ENCODE peak calls at places on chromosomes 4 and X, in six cellular contexts. U, R, Z, Y, S and W are unnamed samples.

GRCh38 chr4:112509243-112510190 is 6.5 kb downstream of the NEUROG2 start:
- DNase-seq in R (no peak), Z (no peak), Y (peak), U (no peak), S (no peak), W (no peak)

GRCh38 chr4:69025191-69025998 is 70.9 kb upstream of the UGT2B7 start:
- DNase-seq in Z (no peak), U (no peak), Y (peak), S (peak), R (peak), W (no peak)

GRCh38 chr4:137955615-137956014 is 286.5 kb downstream of the SLC7A11 start:
- DNase-seq in U (no peak), R (no peak), Z (no peak), Y (no peak), S (no peak), W (no peak)

GRCh38 chrX:119686087-119686639 is 6.8 kb downstream of the SEPTIN6 start:
- DNase-seq in Z (no peak), R (no peak), S (no peak), Y (peak), U (no peak), W (peak)

GRCh38 chr4:147085796-147086195 is 140.1 kb upstream of the TTC29 start:
- DNase-seq in Y (no peak), R (no peak), U (no peak), Z (no peak), S (no peak), W (no peak)

GRCh38 chr4:20493761-20494353 is 206.4 kb upstream of the PACRGL start:
- DNase-seq in Z (no peak), Y (no peak), U (no peak), S (no peak), R (no peak), W (no peak)

GRCh38 chr4:94389595-94390290 is 47.1 kb upstream of the HPGDS start:
- DNase-seq in U (no peak), R (no peak), Z (no peak), S (no peak), Y (no peak), W (no peak)

GRCh38 chrX:23845316-23845932 is 62.3 kb downstream of the APOO start:
- DNase-seq in S (no peak), Y (no peak), Z (no peak), U (no peak), R (peak), W (no peak)

GRCh38 chr4:101411926-101412325 is 64.6 kb upstream of the PPP3CA start:
- DNase-seq in Y (no peak), U (no peak), S (no peak), R (no peak), Z (no peak), W (no peak)

GRCh38 chr4:7841071-7841470 is 98.6 kb downstream of the AFAP1 start:
- DNase-seq in R (no peak), Z (no peak), Y (no peak), S (no peak), U (no peak), W (no peak)

GRCh38 chr4:119559044-119559647 is 69.5 kb downstream of the PDE5A start:
- DNase-seq in Z (peak), R (no peak), S (no peak), Y (no peak), U (no peak), W (no peak)
- TF ChIP-seq CTCF in Z (peak), R (peak), S (peak), Y (peak), U (peak), W (no peak)

DNA sequence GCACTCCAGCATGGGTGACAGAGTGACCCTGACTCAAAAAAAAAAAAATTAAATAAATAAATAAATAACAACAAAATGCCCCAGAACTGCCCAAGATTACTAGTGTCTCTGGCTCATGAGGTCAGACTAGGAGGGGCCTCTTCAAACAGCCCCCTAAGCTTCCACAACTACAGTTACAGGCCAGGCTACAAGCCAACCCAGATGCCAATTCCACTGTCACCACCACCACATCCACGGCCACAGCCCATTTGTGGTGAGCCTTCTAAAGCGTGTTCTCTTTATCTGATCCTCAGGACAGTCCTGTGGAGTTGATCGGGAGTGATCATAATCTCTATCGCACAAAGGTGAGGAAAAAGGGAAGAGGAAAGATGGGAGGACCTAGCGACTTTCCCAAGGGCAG is 36.6 kb downstream of the IGFBP7 start:
- DNase-seq in U (no peak), R (no peak), Y (no peak), S (no peak), Z (no peak), W (no peak)
- TF ChIP-seq CTCF in U (no peak), R (no peak), Y (no peak), S (no peak), Z (no peak), W (no peak)

GRCh38 chr4:140611854-140612253 is 43.1 kb upstream of the UCP1 start:
- DNase-seq in R (no peak), U (no peak), Z (no peak), Y (no peak), S (no peak), W (no peak)

GRCh38 chr4:140604544-140604943 is 35.8 kb upstream of the UCP1 start:
- DNase-seq in Z (no peak), Y (no peak), S (no peak), R (no peak), U (no peak), W (no peak)

GRCh38 chr4:140609548-140610425 is 41.0 kb upstream of the UCP1 start:
- DNase-seq in S (no peak), Z (peak), Y (no peak), U (no peak), R (no peak), W (no peak)

GRCh38 chr4:140612356-140612755 is 43.6 kb upstream of the UCP1 start:
- DNase-seq in U (no peak), R (no peak), Z (no peak), S (no peak), Y (no peak), W (no peak)

DNA sequence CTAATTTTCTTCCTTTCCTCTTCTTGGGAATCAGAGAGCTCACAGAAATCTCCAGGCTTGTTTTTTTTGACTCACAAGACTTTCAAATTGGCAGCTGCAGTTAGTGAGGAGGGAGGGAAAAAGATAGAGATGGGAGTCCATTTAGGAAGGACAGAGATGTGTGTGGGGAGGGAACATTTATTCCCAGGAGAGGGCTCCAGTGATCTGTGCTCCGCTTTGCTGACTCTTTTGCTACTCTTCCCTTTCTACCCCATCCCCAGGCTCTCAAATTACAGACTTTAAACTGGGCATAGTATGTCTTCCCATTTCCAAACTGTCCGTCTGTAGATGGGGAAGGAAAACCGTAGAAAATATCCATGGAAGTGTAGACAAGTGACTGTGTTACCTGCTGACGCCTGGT is 39.1 kb upstream of the UCP1 start:
- DNase-seq in Z (no peak), Y (no peak), U (no peak), R (no peak), S (no peak), W (no peak)
- TF ChIP-seq CTCF in Z (no peak), Y (no peak), U (no peak), R (no peak), S (no peak), W (no peak)

GRCh38 chr4:80070880-80071620 is 2.0 kb downstream of the ANTXR2 start:
- DNase-seq in Z (no peak), R (no peak), U (no peak), S (no peak), Y (no peak), W (no peak)

GRCh38 chr4:80073362-80074008 is 456 bp upstream of the ANTXR2 start:
- DNase-seq in S (no peak), Y (no peak), U (no peak), R (no peak), Z (no peak), W (no peak)

GRCh38 chr4:80071643-80072606 is 1.1 kb downstream of the ANTXR2 start:
- DNase-seq in S (peak), U (peak), Y (peak), Z (no peak), R (peak), W (peak)

GRCh38 chr4:80074059-80074458 is 1.0 kb upstream of the ANTXR2 start:
- DNase-seq in S (no peak), R (no peak), Y (no peak), U (no peak), Z (no peak), W (no peak)

DNA sequence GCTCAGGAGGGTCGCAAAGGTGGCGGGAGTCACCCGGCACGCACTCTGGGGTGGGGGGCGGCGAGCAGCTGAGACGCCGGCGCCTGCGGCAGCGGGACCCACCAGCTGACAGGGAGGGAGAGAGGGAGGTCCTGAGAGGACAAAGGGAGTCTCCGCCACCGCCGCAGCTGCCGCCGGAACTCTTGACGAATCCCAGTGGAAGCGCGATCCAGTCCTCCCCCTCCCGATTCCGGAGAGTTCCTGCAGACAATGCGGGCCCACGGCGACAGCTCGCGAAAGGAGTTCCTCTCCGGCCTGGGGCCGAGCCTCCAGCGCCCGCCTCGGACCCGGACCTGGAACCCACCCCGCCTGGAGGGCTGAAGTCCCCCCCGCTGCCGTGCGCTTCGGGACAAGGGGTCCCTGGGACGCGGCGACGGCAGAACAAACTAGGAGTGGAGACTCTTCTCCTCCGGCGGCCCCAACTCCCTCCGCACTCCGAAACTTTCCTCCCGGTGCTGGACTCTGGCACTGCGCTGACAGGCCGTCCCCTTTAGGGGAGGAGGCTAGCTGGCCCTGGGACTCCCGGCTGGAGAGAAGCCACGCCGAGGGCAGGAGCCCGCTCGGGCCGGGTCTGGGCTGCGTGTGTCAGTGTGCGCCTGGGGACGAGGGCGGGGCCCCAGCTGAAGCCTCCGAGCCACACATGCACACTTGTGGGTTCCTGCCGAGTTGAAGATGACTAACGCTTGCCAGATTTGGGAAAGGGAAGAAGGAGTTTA is at the start of gene ANTXR2:
- DNase-seq in Z (peak), R (peak), Y (peak), S (peak), U (peak), W (peak)
- TF ChIP-seq CTCF in Z (no peak), R (no peak), Y (no peak), S (no peak), U (no peak), W (no peak)

GRCh38 chr4:174523003-174523693 is 860 bp upstream of the HPGD start:
- DNase-seq in R (peak), U (no peak), Z (no peak), S (no peak), Y (no peak), W (no peak)

GRCh38 chr4:174524242-174524641 is 2.0 kb upstream of the HPGD start:
- DNase-seq in S (no peak), Y (no peak), U (no peak), Z (no peak), R (peak), W (no peak)

GRCh38 chr4:174521800-174522182 is 497 bp downstream of the HPGD start:
- DNase-seq in S (peak), U (no peak), Y (no peak), Z (no peak), R (peak), W (no peak)

GRCh38 chr4:174520655-174521054 is 1.6 kb downstream of the HPGD start:
- DNase-seq in Y (no peak), U (no peak), R (no peak), S (no peak), Z (no peak), W (no peak)

GRCh38 chr4:174522183-174523002 is at the start of gene HPGD:
- DNase-seq in Y (peak), U (peak), Z (no peak), R (peak), S (peak), W (peak)
- TF ChIP-seq CTCF in Y (no peak), U (no peak), Z (no peak), R (no peak), S (no peak), W (no peak)

GRCh38 chr4:57110635-57111546 is 706 bp upstream of the IGFBP7 start:
- DNase-seq in Y (no peak), U (peak), Z (no peak), S (peak), R (peak), W (no peak)

GRCh38 chr4:57113870-57114269 is 3.7 kb upstream of the IGFBP7 start:
- DNase-seq in Z (no peak), R (no peak), U (no peak), S (no peak), Y (no peak), W (no peak)

GRCh38 chr4:57109847-57110634 is at the start of gene IGFBP7:
- DNase-seq in U (peak), Y (peak), R (peak), S (peak), Z (no peak), W (no peak)

GRCh38 chr4:57104706-57105560 is 5.3 kb downstream of the IGFBP7 start:
- DNase-seq in Z (no peak), R (no peak), S (no peak), Y (no peak), U (no peak), W (no peak)

DNA sequence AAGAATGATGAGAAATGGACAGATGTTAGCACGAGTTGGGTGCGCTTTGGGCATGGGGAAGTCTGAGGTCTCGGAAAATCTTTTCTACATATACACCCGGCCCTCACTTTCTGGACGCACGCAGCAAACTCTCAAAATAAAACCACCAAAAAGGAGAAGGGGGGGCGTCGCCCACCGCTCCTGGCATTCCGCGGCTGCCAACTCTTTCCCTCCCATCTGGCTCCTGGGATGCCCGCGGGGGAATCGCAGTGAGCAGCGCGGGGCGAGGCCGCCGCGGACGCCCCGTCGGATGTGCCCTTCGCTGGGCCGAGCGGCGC is 697 bp downstream of the IGFBP7 start:
- DNase-seq in S (no peak), Z (no peak), U (no peak), R (no peak), Y (no peak), W (no peak)
- TF ChIP-seq CTCF in S (no peak), Z (no peak), U (no peak), R (no peak), Y (no peak), W (no peak)